ENCODE peak calls at places on chromosome 12, in ten cellular contexts. One of them, this sample, is unnamed.

GRCh38 chr12:31991815-31992214 is 32.6 kb downstream of the RESF1 start:
- DNase-seq in OCI-M1: no peak
- DNase-seq in NCI-H69: no peak
- DNase-seq in stimulated activated CD4-positive, alpha-beta T cell treated with anti-CD3 and anti-CD28 coated beads, TNF-alpha, amount 100 ng/mL, for 24 hours: no peak
- DNase-seq in psoas muscle: no peak
- DNase-seq in T-helper 1 cell: peak
- DNase-seq in choroid plexus epithelial cell: no peak
- DNase-seq in CD14-positive monocyte: no peak
- DNase-seq in GM13977: no peak
- DNase-seq in CD4-positive, alpha-beta T cell: no peak
- DNase-seq in this sample: no peak

GRCh38 chr12:125249066-125249824 is 184.0 kb downstream of the AACS start:
- DNase-seq in psoas muscle: no peak
- DNase-seq in CD4-positive, alpha-beta T cell: no peak
- DNase-seq in GM13977: no peak
- DNase-seq in NCI-H69: peak
- DNase-seq in OCI-M1: no peak
- DNase-seq in CD14-positive monocyte: no peak
- DNase-seq in choroid plexus epithelial cell: no peak
- DNase-seq in T-helper 1 cell: no peak
- DNase-seq in stimulated activated CD4-positive, alpha-beta T cell treated with anti-CD3 and anti-CD28 coated beads, TNF-alpha, amount 100 ng/mL, for 24 hours: no peak
- DNase-seq in this sample: no peak

GRCh38 chr12:56931474-56931978 is 2.7 kb downstream of the SDR9C7 start:
- DNase-seq in CD14-positive monocyte: no peak
- DNase-seq in psoas muscle: no peak
- DNase-seq in T-helper 1 cell: no peak
- DNase-seq in CD4-positive, alpha-beta T cell: no peak
- DNase-seq in GM13977: no peak
- DNase-seq in choroid plexus epithelial cell: peak
- DNase-seq in NCI-H69: peak
- DNase-seq in stimulated activated CD4-positive, alpha-beta T cell treated with anti-CD3 and anti-CD28 coated beads, TNF-alpha, amount 100 ng/mL, for 24 hours: no peak
- DNase-seq in OCI-M1: peak
- DNase-seq in this sample: peak

GRCh38 chr12:6772331-6772695 is at the start of gene LAG3:
- DNase-seq in OCI-M1: no peak
- DNase-seq in T-helper 1 cell: no peak
- DNase-seq in psoas muscle: no peak
- DNase-seq in choroid plexus epithelial cell: no peak
- DNase-seq in CD14-positive monocyte: no peak
- DNase-seq in stimulated activated CD4-positive, alpha-beta T cell treated with anti-CD3 and anti-CD28 coated beads, TNF-alpha, amount 100 ng/mL, for 24 hours: no peak
- DNase-seq in NCI-H69: no peak
- DNase-seq in GM13977: peak
- DNase-seq in CD4-positive, alpha-beta T cell: no peak
- DNase-seq in this sample: no peak

GRCh38 chr12:31736472-31736871 is 7.7 kb upstream of the AMN1 start:
- DNase-seq in NCI-H69: peak
- DNase-seq in choroid plexus epithelial cell: peak
- DNase-seq in GM13977: no peak
- DNase-seq in psoas muscle: no peak
- DNase-seq in T-helper 1 cell: peak
- DNase-seq in stimulated activated CD4-positive, alpha-beta T cell treated with anti-CD3 and anti-CD28 coated beads, TNF-alpha, amount 100 ng/mL, for 24 hours: peak
- DNase-seq in OCI-M1: peak
- DNase-seq in CD14-positive monocyte: peak
- DNase-seq in CD4-positive, alpha-beta T cell: peak
- DNase-seq in this sample: no peak

GRCh38 chr12:89288959-89289358 is 63.3 kb downstream of the DUSP6 start:
- DNase-seq in GM13977: no peak
- DNase-seq in choroid plexus epithelial cell: no peak
- DNase-seq in NCI-H69: no peak
- DNase-seq in stimulated activated CD4-positive, alpha-beta T cell treated with anti-CD3 and anti-CD28 coated beads, TNF-alpha, amount 100 ng/mL, for 24 hours: no peak
- DNase-seq in psoas muscle: no peak
- DNase-seq in OCI-M1: no peak
- DNase-seq in CD14-positive monocyte: no peak
- DNase-seq in T-helper 1 cell: no peak
- DNase-seq in CD4-positive, alpha-beta T cell: no peak
- DNase-seq in this sample: no peak

GRCh38 chr12:57268264-57268663 is 17.3 kb upstream of the STAC3 start:
- DNase-seq in stimulated activated CD4-positive, alpha-beta T cell treated with anti-CD3 and anti-CD28 coated beads, TNF-alpha, amount 100 ng/mL, for 24 hours: no peak
- DNase-seq in OCI-M1: no peak
- DNase-seq in CD14-positive monocyte: no peak
- DNase-seq in CD4-positive, alpha-beta T cell: no peak
- DNase-seq in NCI-H69: no peak
- DNase-seq in psoas muscle: no peak
- DNase-seq in T-helper 1 cell: no peak
- DNase-seq in GM13977: no peak
- DNase-seq in choroid plexus epithelial cell: no peak
- DNase-seq in this sample: no peak

GRCh38 chr12:71665109-71665476 is 992 bp downstream of the THAP2 start:
- DNase-seq in CD14-positive monocyte: no peak
- DNase-seq in NCI-H69: peak
- DNase-seq in CD4-positive, alpha-beta T cell: no peak
- DNase-seq in T-helper 1 cell: no peak
- DNase-seq in GM13977: no peak
- DNase-seq in psoas muscle: no peak
- DNase-seq in OCI-M1: no peak
- DNase-seq in choroid plexus epithelial cell: no peak
- DNase-seq in stimulated activated CD4-positive, alpha-beta T cell treated with anti-CD3 and anti-CD28 coated beads, TNF-alpha, amount 100 ng/mL, for 24 hours: no peak
- DNase-seq in this sample: no peak

GRCh38 chr12:3658327-3659163 is 94.4 kb downstream of the CRACR2A start:
- DNase-seq in T-helper 1 cell: peak
- DNase-seq in choroid plexus epithelial cell: peak
- DNase-seq in OCI-M1: no peak
- DNase-seq in GM13977: peak
- DNase-seq in psoas muscle: no peak
- DNase-seq in CD4-positive, alpha-beta T cell: peak
- DNase-seq in stimulated activated CD4-positive, alpha-beta T cell treated with anti-CD3 and anti-CD28 coated beads, TNF-alpha, amount 100 ng/mL, for 24 hours: no peak
- DNase-seq in CD14-positive monocyte: no peak
- DNase-seq in NCI-H69: peak
- DNase-seq in this sample: no peak

GRCh38 chr12:89461649-89462612 is 62.7 kb downstream of the GALNT4 start:
- DNase-seq in NCI-H69: peak
- DNase-seq in T-helper 1 cell: peak
- DNase-seq in CD14-positive monocyte: no peak
- DNase-seq in GM13977: peak
- DNase-seq in OCI-M1: peak
- DNase-seq in psoas muscle: no peak
- DNase-seq in choroid plexus epithelial cell: peak
- DNase-seq in stimulated activated CD4-positive, alpha-beta T cell treated with anti-CD3 and anti-CD28 coated beads, TNF-alpha, amount 100 ng/mL, for 24 hours: no peak
- DNase-seq in CD4-positive, alpha-beta T cell: no peak
- DNase-seq in this sample: peak

GRCh38 chr12:31363416-31363809 is 37.5 kb upstream of the SINHCAF start:
- DNase-seq in OCI-M1: no peak
- DNase-seq in stimulated activated CD4-positive, alpha-beta T cell treated with anti-CD3 and anti-CD28 coated beads, TNF-alpha, amount 100 ng/mL, for 24 hours: no peak
- DNase-seq in CD14-positive monocyte: no peak
- DNase-seq in NCI-H69: peak
- DNase-seq in psoas muscle: no peak
- DNase-seq in T-helper 1 cell: no peak
- DNase-seq in GM13977: no peak
- DNase-seq in CD4-positive, alpha-beta T cell: no peak
- DNase-seq in choroid plexus epithelial cell: no peak
- DNase-seq in this sample: no peak

GRCh38 chr12:1913377-1914115 is 4.9 kb downstream of the CACNA2D4 start:
- DNase-seq in stimulated activated CD4-positive, alpha-beta T cell treated with anti-CD3 and anti-CD28 coated beads, TNF-alpha, amount 100 ng/mL, for 24 hours: no peak
- DNase-seq in CD4-positive, alpha-beta T cell: no peak
- DNase-seq in choroid plexus epithelial cell: no peak
- DNase-seq in T-helper 1 cell: no peak
- DNase-seq in GM13977: peak
- DNase-seq in CD14-positive monocyte: no peak
- DNase-seq in OCI-M1: no peak
- DNase-seq in NCI-H69: no peak
- DNase-seq in psoas muscle: no peak
- DNase-seq in this sample: no peak

GRCh38 chr12:104505095-104505819 is 48.5 kb downstream of the CHST11 start:
- DNase-seq in GM13977: peak
- DNase-seq in psoas muscle: no peak
- DNase-seq in choroid plexus epithelial cell: no peak
- DNase-seq in CD4-positive, alpha-beta T cell: no peak
- DNase-seq in NCI-H69: peak
- DNase-seq in OCI-M1: no peak
- DNase-seq in stimulated activated CD4-positive, alpha-beta T cell treated with anti-CD3 and anti-CD28 coated beads, TNF-alpha, amount 100 ng/mL, for 24 hours: no peak
- DNase-seq in CD14-positive monocyte: no peak
- DNase-seq in T-helper 1 cell: no peak
- DNase-seq in this sample: no peak

GRCh38 chr12:65121049-65121955 is at the start of gene WIF1:
- DNase-seq in NCI-H69: peak
- DNase-seq in choroid plexus epithelial cell: no peak
- DNase-seq in T-helper 1 cell: peak
- DNase-seq in CD14-positive monocyte: no peak
- DNase-seq in OCI-M1: no peak
- DNase-seq in CD4-positive, alpha-beta T cell: no peak
- DNase-seq in GM13977: peak
- DNase-seq in stimulated activated CD4-positive, alpha-beta T cell treated with anti-CD3 and anti-CD28 coated beads, TNF-alpha, amount 100 ng/mL, for 24 hours: no peak
- DNase-seq in psoas muscle: peak
- DNase-seq in this sample: no peak

GRCh38 chr12:46187023-46187422 is 81.8 kb downstream of the SLC38A1 start:
- DNase-seq in CD4-positive, alpha-beta T cell: no peak
- DNase-seq in choroid plexus epithelial cell: peak
- DNase-seq in NCI-H69: no peak
- DNase-seq in CD14-positive monocyte: no peak
- DNase-seq in T-helper 1 cell: no peak
- DNase-seq in stimulated activated CD4-positive, alpha-beta T cell treated with anti-CD3 and anti-CD28 coated beads, TNF-alpha, amount 100 ng/mL, for 24 hours: no peak
- DNase-seq in GM13977: no peak
- DNase-seq in psoas muscle: no peak
- DNase-seq in OCI-M1: no peak
- DNase-seq in this sample: no peak

GRCh38 chr12:38544357-38545066 is 227.9 kb downstream of the ALG10B start:
- DNase-seq in CD14-positive monocyte: no peak
- DNase-seq in choroid plexus epithelial cell: no peak
- DNase-seq in OCI-M1: peak
- DNase-seq in T-helper 1 cell: no peak
- DNase-seq in GM13977: no peak
- DNase-seq in psoas muscle: no peak
- DNase-seq in stimulated activated CD4-positive, alpha-beta T cell treated with anti-CD3 and anti-CD28 coated beads, TNF-alpha, amount 100 ng/mL, for 24 hours: no peak
- DNase-seq in NCI-H69: no peak
- DNase-seq in CD4-positive, alpha-beta T cell: no peak
- DNase-seq in this sample: no peak

GRCh38 chr12:132063491-132063890 is 80.6 kb downstream of the DDX51 start:
- DNase-seq in psoas muscle: no peak
- DNase-seq in choroid plexus epithelial cell: no peak
- DNase-seq in OCI-M1: no peak
- DNase-seq in CD4-positive, alpha-beta T cell: no peak
- DNase-seq in NCI-H69: no peak
- DNase-seq in T-helper 1 cell: no peak
- DNase-seq in CD14-positive monocyte: no peak
- DNase-seq in GM13977: no peak
- DNase-seq in stimulated activated CD4-positive, alpha-beta T cell treated with anti-CD3 and anti-CD28 coated beads, TNF-alpha, amount 100 ng/mL, for 24 hours: no peak
- DNase-seq in this sample: no peak

GRCh38 chr12:105820407-105821140 is 318.2 kb downstream of the NUAK1 start:
- DNase-seq in GM13977: no peak
- DNase-seq in CD4-positive, alpha-beta T cell: no peak
- DNase-seq in OCI-M1: no peak
- DNase-seq in CD14-positive monocyte: no peak
- DNase-seq in choroid plexus epithelial cell: peak
- DNase-seq in stimulated activated CD4-positive, alpha-beta T cell treated with anti-CD3 and anti-CD28 coated beads, TNF-alpha, amount 100 ng/mL, for 24 hours: no peak
- DNase-seq in psoas muscle: peak
- DNase-seq in T-helper 1 cell: no peak
- DNase-seq in NCI-H69: no peak
- DNase-seq in this sample: no peak

GRCh38 chr12:44647891-44648690 is 228.0 kb downstream of the NELL2 start:
- DNase-seq in GM13977: no peak
- DNase-seq in OCI-M1: no peak
- DNase-seq in CD4-positive, alpha-beta T cell: no peak
- DNase-seq in stimulated activated CD4-positive, alpha-beta T cell treated with anti-CD3 and anti-CD28 coated beads, TNF-alpha, amount 100 ng/mL, for 24 hours: no peak
- DNase-seq in choroid plexus epithelial cell: no peak
- DNase-seq in T-helper 1 cell: no peak
- DNase-seq in CD14-positive monocyte: no peak
- DNase-seq in psoas muscle: no peak
- DNase-seq in NCI-H69: no peak
- DNase-seq in this sample: no peak

GRCh38 chr12:42779186-42779859 is 189.8 kb upstream of the PRICKLE1 start:
- DNase-seq in CD14-positive monocyte: no peak
- DNase-seq in CD4-positive, alpha-beta T cell: no peak
- DNase-seq in NCI-H69: peak
- DNase-seq in psoas muscle: peak
- DNase-seq in stimulated activated CD4-positive, alpha-beta T cell treated with anti-CD3 and anti-CD28 coated beads, TNF-alpha, amount 100 ng/mL, for 24 hours: no peak
- DNase-seq in T-helper 1 cell: no peak
- DNase-seq in choroid plexus epithelial cell: peak
- DNase-seq in OCI-M1: no peak
- DNase-seq in GM13977: no peak
- DNase-seq in this sample: no peak

GRCh38 chr12:116766285-116766684 is 28.2 kb downstream of the RNFT2 start:
- DNase-seq in psoas muscle: no peak
- DNase-seq in GM13977: no peak
- DNase-seq in T-helper 1 cell: no peak
- DNase-seq in stimulated activated CD4-positive, alpha-beta T cell treated with anti-CD3 and anti-CD28 coated beads, TNF-alpha, amount 100 ng/mL, for 24 hours: no peak
- DNase-seq in NCI-H69: no peak
- DNase-seq in CD14-positive monocyte: no peak
- DNase-seq in OCI-M1: no peak
- DNase-seq in choroid plexus epithelial cell: no peak
- DNase-seq in CD4-positive, alpha-beta T cell: no peak
- DNase-seq in this sample: no peak

GRCh38 chr12:130470969-130471368 is 133.3 kb downstream of the PIWIL1 start:
- DNase-seq in NCI-H69: no peak
- DNase-seq in CD14-positive monocyte: no peak
- DNase-seq in GM13977: no peak
- DNase-seq in T-helper 1 cell: no peak
- DNase-seq in CD4-positive, alpha-beta T cell: no peak
- DNase-seq in OCI-M1: no peak
- DNase-seq in stimulated activated CD4-positive, alpha-beta T cell treated with anti-CD3 and anti-CD28 coated beads, TNF-alpha, amount 100 ng/mL, for 24 hours: no peak
- DNase-seq in choroid plexus epithelial cell: no peak
- DNase-seq in psoas muscle: no peak
- DNase-seq in this sample: no peak

GRCh38 chr12:124109760-124110159 is 136.7 kb downstream of the ZNF664 start:
- DNase-seq in stimulated activated CD4-positive, alpha-beta T cell treated with anti-CD3 and anti-CD28 coated beads, TNF-alpha, amount 100 ng/mL, for 24 hours: no peak
- DNase-seq in OCI-M1: peak
- DNase-seq in CD4-positive, alpha-beta T cell: no peak
- DNase-seq in choroid plexus epithelial cell: peak
- DNase-seq in NCI-H69: no peak
- DNase-seq in T-helper 1 cell: peak
- DNase-seq in psoas muscle: no peak
- DNase-seq in GM13977: peak
- DNase-seq in CD14-positive monocyte: no peak
- DNase-seq in this sample: no peak

GRCh38 chr12:79710707-79711483 is 20.1 kb upstream of the PAWR start:
- DNase-seq in choroid plexus epithelial cell: no peak
- DNase-seq in OCI-M1: no peak
- DNase-seq in GM13977: no peak
- DNase-seq in CD14-positive monocyte: peak
- DNase-seq in psoas muscle: no peak
- DNase-seq in NCI-H69: no peak
- DNase-seq in T-helper 1 cell: no peak
- DNase-seq in stimulated activated CD4-positive, alpha-beta T cell treated with anti-CD3 and anti-CD28 coated beads, TNF-alpha, amount 100 ng/mL, for 24 hours: no peak
- DNase-seq in CD4-positive, alpha-beta T cell: no peak
- DNase-seq in this sample: no peak

GRCh38 chr12:132326646-132327045 is 2.7 kb downstream of the GALNT9 start:
- DNase-seq in GM13977: no peak
- DNase-seq in CD14-positive monocyte: no peak
- DNase-seq in NCI-H69: no peak
- DNase-seq in T-helper 1 cell: no peak
- DNase-seq in stimulated activated CD4-positive, alpha-beta T cell treated with anti-CD3 and anti-CD28 coated beads, TNF-alpha, amount 100 ng/mL, for 24 hours: no peak
- DNase-seq in CD4-positive, alpha-beta T cell: no peak
- DNase-seq in choroid plexus epithelial cell: no peak
- DNase-seq in psoas muscle: no peak
- DNase-seq in OCI-M1: no peak
- DNase-seq in this sample: no peak

GRCh38 chr12:73935817-73936216 is 601.8 kb upstream of the ATXN7L3B start:
- DNase-seq in OCI-M1: peak
- DNase-seq in CD14-positive monocyte: no peak
- DNase-seq in GM13977: no peak
- DNase-seq in choroid plexus epithelial cell: peak
- DNase-seq in T-helper 1 cell: no peak
- DNase-seq in stimulated activated CD4-positive, alpha-beta T cell treated with anti-CD3 and anti-CD28 coated beads, TNF-alpha, amount 100 ng/mL, for 24 hours: no peak
- DNase-seq in psoas muscle: no peak
- DNase-seq in CD4-positive, alpha-beta T cell: no peak
- DNase-seq in NCI-H69: peak
- DNase-seq in this sample: no peak

GRCh38 chr12:11171953-11172675 is 1.1 kb downstream of the SMIM10L1 start:
- DNase-seq in stimulated activated CD4-positive, alpha-beta T cell treated with anti-CD3 and anti-CD28 coated beads, TNF-alpha, amount 100 ng/mL, for 24 hours: no peak
- DNase-seq in T-helper 1 cell: no peak
- DNase-seq in GM13977: no peak
- DNase-seq in NCI-H69: peak
- DNase-seq in CD4-positive, alpha-beta T cell: no peak
- DNase-seq in psoas muscle: no peak
- DNase-seq in OCI-M1: peak
- DNase-seq in choroid plexus epithelial cell: peak
- DNase-seq in CD14-positive monocyte: no peak
- DNase-seq in this sample: no peak

This sample was measured in SIG-M5.